ENCODE peak calls at places on chromosome X, in ten cellular contexts. C, I, P, Y, H, E, W, Q, K and X are unnamed samples.

GRCh38 chrX:75547783-75548182 is 24.9 kb upstream of the ZDHHC15 start:
- DNase-seq in H (no peak), Y (no peak), E (peak), P (no peak), W (no peak), C (no peak), Q (peak), I (no peak), K (no peak), X (no peak)

GRCh38 chrX:107503996-107504395 is 54.5 kb downstream of the FRMPD3 start:
- DNase-seq in K (no peak), Y (no peak), I (no peak), C (no peak), E (no peak), W (no peak), P (no peak), Q (no peak), H (no peak), X (no peak)

GRCh38 chrX:131262738-131263679 is 26.1 kb downstream of the IGSF1 start:
- DNase-seq in I (no peak), Y (no peak), K (no peak), W (no peak), C (peak), E (no peak), Q (no peak), P (no peak), H (no peak), X (no peak)

GRCh38 chrX:113369056-113369455 is 528.4 kb upstream of the AMOT start:
- DNase-seq in Q (no peak), E (no peak), P (no peak), H (no peak), W (no peak), I (no peak), K (no peak), C (no peak), Y (no peak), X (no peak)

GRCh38 chrX:13311560-13311959 is 8.3 kb downstream of the ATXN3L start:
- DNase-seq in E (no peak), P (no peak), H (no peak), C (no peak), K (no peak), W (no peak), Y (no peak), Q (no peak), I (no peak), X (no peak)

GRCh38 chrX:151178746-151179145 is 2.4 kb downstream of the GPR50 start:
- DNase-seq in P (no peak), W (no peak), I (no peak), C (no peak), Q (no peak), H (no peak), E (no peak), Y (no peak), K (no peak), X (no peak)

GRCh38 chrX:2819345-2820130 is 9.2 kb upstream of the GYG2 start:
- DNase-seq in H (no peak), C (peak), Y (no peak), I (no peak), K (no peak), W (peak), P (peak), Q (no peak), E (no peak), X (no peak)

GRCh38 chrX:119101168-119101567 is 26.4 kb downstream of the KIAA1210 start:
- DNase-seq in Q (no peak), Y (no peak), E (no peak), W (no peak), H (no peak), I (no peak), K (no peak), P (no peak), C (no peak), X (no peak)

GRCh38 chrX:110852180-110852579 is 56.6 kb upstream of the CHRDL1 start:
- DNase-seq in K (no peak), I (peak), H (no peak), W (peak), Q (no peak), E (no peak), C (peak), P (peak), Y (no peak), X (no peak)

GRCh38 chrX:24277405-24277804 is 36.5 kb downstream of the SUPT20HL2 start:
- DNase-seq in Y (no peak), P (no peak), K (no peak), H (no peak), I (no peak), Q (no peak), W (no peak), E (no peak), C (no peak), X (no peak)

GRCh38 chrX:9501362-9501761 is 36.5 kb downstream of the TBL1X start:
- DNase-seq in P (no peak), Q (no peak), W (no peak), Y (no peak), C (no peak), K (no peak), I (no peak), E (no peak), H (no peak), X (no peak)

GRCh38 chrX:102067966-102068723 is 57.3 kb upstream of the TCEAL2 start:
- DNase-seq in C (peak), K (no peak), H (no peak), Y (no peak), E (no peak), Q (no peak), W (peak), P (peak), I (peak), X (peak)

GRCh38 chrX:154733072-154733425 is 17.8 kb downstream of the GAB3 start:
- DNase-seq in P (peak), W (no peak), Y (no peak), I (no peak), H (no peak), C (no peak), K (no peak), Q (no peak), E (no peak), X (no peak)

GRCh38 chrX:78106651-78106986 is 2.6 kb downstream of the PGK1 start:
- DNase-seq in W (no peak), C (no peak), P (no peak), I (no peak), K (no peak), Q (no peak), E (no peak), Y (no peak), H (no peak), X (no peak)

GRCh38 chrX:53558646-53559045 is 124.5 kb upstream of the HSD17B10 start:
- DNase-seq in K (no peak), W (no peak), C (no peak), P (no peak), E (no peak), I (no peak), H (no peak), Y (no peak), Q (no peak), X (no peak)

GRCh38 chrX:119004920-119005524 is 30.6 kb downstream of the LONRF3 start:
- DNase-seq in P (peak), Y (peak), W (peak), K (peak), E (peak), I (peak), H (peak), Q (peak), C (peak), X (peak)

GRCh38 chrX:17944833-17945497 is 83.9 kb upstream of the RAI2 start:
- DNase-seq in E (no peak), C (peak), I (no peak), H (peak), P (peak), Y (no peak), Q (no peak), W (no peak), K (no peak), X (no peak)

GRCh38 chrX:49282647-49283011 is 13.0 kb downstream of the PPP1R3F start:
- DNase-seq in I (no peak), E (no peak), P (peak), W (no peak), H (no peak), Y (no peak), K (no peak), Q (no peak), C (peak), X (no peak)

GRCh38 chrX:102840871-102841705 is 96.0 kb upstream of the RAB40AL start:
- DNase-seq in W (no peak), Q (no peak), K (no peak), C (peak), H (no peak), I (no peak), Y (no peak), E (no peak), P (peak), X (no peak)

GRCh38 chrX:45748443-45748842 is 547.8 kb upstream of the DIPK2B start:
- DNase-seq in C (no peak), W (no peak), I (no peak), K (no peak), Y (no peak), E (no peak), P (peak), Q (no peak), H (no peak), X (no peak)

GRCh38 chrX:99078301-99078700 is 1331.8 kb downstream of the PCDH19 start:
- DNase-seq in W (no peak), Y (no peak), E (no peak), H (no peak), C (peak), I (no peak), K (no peak), P (no peak), Q (no peak), X (no peak)

GRCh38 chrX:37603938-37604409 is 32.5 kb downstream of the LANCL3 start:
- DNase-seq in I (no peak), Q (peak), C (no peak), W (no peak), E (peak), P (no peak), Y (no peak), H (no peak), K (no peak), X (no peak)